ENCODE peak calls at places on chromosomes 5 and 9, in six cellular contexts. One of them, this sample, is unnamed.

GRCh38 chr9:110202232-110202631 is 5.7 kb downstream of the C9orf152 start:
- DNase-seq in sigmoid colon: no peak
- DNase-seq in ovary: no peak
- DNase-seq in stomach: no peak
- DNase-seq in GM12878: no peak
- DNase-seq in tibial nerve: no peak
- DNase-seq in this sample: no peak

GRCh38 chr9:136835932-136836901 is 6.1 kb upstream of the AJM1 start:
- DNase-seq in tibial nerve: no peak
- DNase-seq in ovary: no peak
- DNase-seq in stomach: no peak
- DNase-seq in sigmoid colon: no peak
- DNase-seq in GM12878: no peak
- DNase-seq in this sample: no peak

GRCh38 chr9:117551171-117551570 is 136.3 kb upstream of the ASTN2 start:
- DNase-seq in sigmoid colon: no peak
- DNase-seq in tibial nerve: no peak
- DNase-seq in stomach: no peak
- DNase-seq in GM12878: no peak
- DNase-seq in ovary: no peak
- DNase-seq in this sample: no peak

GRCh38 chr5:98698359-98698758 is 75.1 kb upstream of the RGMB start:
- DNase-seq in tibial nerve: no peak
- DNase-seq in stomach: no peak
- DNase-seq in GM12878: no peak
- DNase-seq in ovary: no peak
- DNase-seq in sigmoid colon: no peak
- DNase-seq in this sample: no peak

GRCh38 chr9:85158512-85158911 is 489.0 kb downstream of the NTRK2 start:
- DNase-seq in tibial nerve: no peak
- DNase-seq in ovary: no peak
- DNase-seq in sigmoid colon: no peak
- DNase-seq in GM12878: no peak
- DNase-seq in stomach: peak; percentile 35
- DNase-seq in this sample: no peak

GRCh38 chr5:134114886-134115805 is 665 bp downstream of the TCF7 start:
- DNase-seq in stomach: peak; percentile 35
- DNase-seq in sigmoid colon: no peak
- DNase-seq in tibial nerve: no peak
- DNase-seq in GM12878: no peak
- DNase-seq in ovary: no peak
- DNase-seq in this sample: peak; percentile 40

GRCh38 chr5:39024884-39025283 is 49.3 kb downstream of the RICTOR start:
- DNase-seq in GM12878: no peak
- DNase-seq in stomach: no peak
- DNase-seq in tibial nerve: no peak
- DNase-seq in sigmoid colon: no peak
- DNase-seq in ovary: no peak
- DNase-seq in this sample: no peak

GRCh38 chr5:150389759-150390256 is 22.9 kb downstream of the CD74 start:
- DNase-seq in GM12878: no peak
- DNase-seq in tibial nerve: no peak
- DNase-seq in stomach: no peak
- DNase-seq in sigmoid colon: no peak
- DNase-seq in ovary: no peak
- DNase-seq in this sample: no peak

GRCh38 chr5:79236970-79237734 is 1.2 kb downstream of the JMY start:
- DNase-seq in GM12878: no peak
- DNase-seq in tibial nerve: no peak
- DNase-seq in sigmoid colon: peak; percentile 72
- DNase-seq in ovary: peak; percentile 64
- DNase-seq in stomach: peak; percentile 53
- DNase-seq in this sample: peak; percentile 44

GRCh38 chr5:179288101-179288808 is 57.0 kb downstream of the ADAMTS2 start:
- DNase-seq in tibial nerve: no peak
- DNase-seq in sigmoid colon: peak; percentile 56
- DNase-seq in stomach: no peak
- DNase-seq in GM12878: no peak
- DNase-seq in ovary: peak; percentile 13
- DNase-seq in this sample: no peak

GRCh38 chr9:4796988-4797956 is 4.5 kb downstream of the RCL1 start:
- DNase-seq in tibial nerve: no peak
- DNase-seq in ovary: no peak
- DNase-seq in GM12878: no peak
- DNase-seq in sigmoid colon: no peak
- DNase-seq in stomach: no peak
- DNase-seq in this sample: no peak

GRCh38 chr5:98069876-98070512 is 703.5 kb upstream of the RGMB start:
- DNase-seq in tibial nerve: no peak
- DNase-seq in GM12878: no peak
- DNase-seq in sigmoid colon: no peak
- DNase-seq in stomach: no peak
- DNase-seq in ovary: no peak
- DNase-seq in this sample: no peak

DNA sequence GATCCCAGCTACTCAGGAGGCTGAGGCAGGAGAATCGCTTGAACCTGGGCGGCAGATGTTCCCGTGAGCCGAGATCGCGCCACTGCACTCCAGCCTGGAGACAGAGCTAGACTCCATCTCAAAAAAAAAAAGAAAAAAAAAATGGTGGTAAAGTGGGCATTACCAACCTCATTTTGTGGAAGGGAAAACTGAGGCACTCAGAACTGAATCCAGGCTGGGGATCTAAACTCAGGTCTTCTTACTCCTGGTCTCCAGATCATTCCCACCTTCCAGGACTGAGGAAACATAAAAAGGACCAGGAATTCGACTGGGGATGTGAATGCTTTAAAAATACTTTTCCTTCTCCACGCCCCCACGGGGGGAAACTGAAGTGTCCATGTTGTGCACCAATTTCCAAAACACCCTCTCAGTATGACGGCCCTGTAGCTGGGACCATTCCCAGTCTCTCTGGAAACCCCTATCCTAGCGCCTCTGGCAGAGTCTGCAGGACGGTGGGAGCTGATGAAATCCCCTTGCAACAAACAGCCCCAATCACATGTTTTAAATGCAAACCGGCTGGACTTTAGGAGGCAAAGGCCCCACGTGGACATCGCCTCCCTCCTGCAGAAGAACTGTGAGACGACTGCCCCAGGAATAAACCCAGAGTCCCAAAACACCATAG is 8.9 kb upstream of the AKNA start:
- DNase-seq in GM12878: no peak
- DNase-seq in sigmoid colon: peak; percentile 87
- DNase-seq in ovary: peak; percentile 78
- DNase-seq in stomach: no peak
- DNase-seq in tibial nerve: no peak
- DNase-seq in this sample: no peak
- TF ChIP-seq EP300 in GM12878: no peak
- TF ChIP-seq EP300 in sigmoid colon: no peak
- TF ChIP-seq EP300 in ovary: no peak
- TF ChIP-seq EP300 in stomach: no peak
- TF ChIP-seq EP300 in tibial nerve: peak; percentile 5
- TF ChIP-seq EP300 in this sample: no peak

GRCh38 chr5:55343609-55344008 is 35.8 kb downstream of the MTREX start:
- DNase-seq in ovary: no peak
- DNase-seq in sigmoid colon: no peak
- DNase-seq in stomach: no peak
- DNase-seq in GM12878: no peak
- DNase-seq in tibial nerve: no peak
- DNase-seq in this sample: no peak

GRCh38 chr5:55343107-55343506 is 35.3 kb downstream of the MTREX start:
- DNase-seq in stomach: no peak
- DNase-seq in sigmoid colon: no peak
- DNase-seq in ovary: no peak
- DNase-seq in GM12878: no peak
- DNase-seq in tibial nerve: no peak
- DNase-seq in this sample: no peak

GRCh38 chr5:55350754-55351153 is 43.0 kb downstream of the MTREX start:
- DNase-seq in tibial nerve: no peak
- DNase-seq in ovary: no peak
- DNase-seq in stomach: no peak
- DNase-seq in sigmoid colon: no peak
- DNase-seq in GM12878: no peak
- DNase-seq in this sample: no peak

GRCh38 chr5:55344392-55344992 is 36.7 kb downstream of the MTREX start:
- DNase-seq in stomach: peak; percentile 66
- DNase-seq in sigmoid colon: peak; percentile 69
- DNase-seq in tibial nerve: peak; percentile 74
- DNase-seq in GM12878: no peak
- DNase-seq in ovary: peak; percentile 52
- DNase-seq in this sample: peak; percentile 66

GRCh38 chr5:55345327-55345726 is 37.5 kb downstream of the MTREX start:
- DNase-seq in sigmoid colon: no peak
- DNase-seq in tibial nerve: no peak
- DNase-seq in stomach: no peak
- DNase-seq in GM12878: no peak
- DNase-seq in ovary: no peak
- DNase-seq in this sample: no peak
- H3K36me3 ChIP-seq in sigmoid colon: peaks cover 16% of the 10 kb centered on the region
- H3K36me3 ChIP-seq in tibial nerve: peaks cover 3% of the 10 kb centered on the region
- H3K36me3 ChIP-seq in stomach: peaks cover 27% of the 10 kb centered on the region
- H3K36me3 ChIP-seq in GM12878: peaks cover 7% of the 10 kb centered on the region
- H3K36me3 ChIP-seq in ovary: no peaks in the 10 kb centered on the region
- H3K36me3 ChIP-seq in this sample: peaks cover 47% of the 10 kb centered on the region

GRCh38 chr5:173697931-173698579 is 81.6 kb upstream of the BOD1 start:
- DNase-seq in stomach: peak; percentile 27
- DNase-seq in tibial nerve: no peak
- DNase-seq in GM12878: no peak
- DNase-seq in sigmoid colon: no peak
- DNase-seq in ovary: no peak
- DNase-seq in this sample: peak; percentile 29

GRCh38 chr5:173704615-173705511 is 88.4 kb upstream of the BOD1 start:
- DNase-seq in GM12878: no peak
- DNase-seq in sigmoid colon: no peak
- DNase-seq in tibial nerve: no peak
- DNase-seq in stomach: no peak
- DNase-seq in ovary: no peak
- DNase-seq in this sample: no peak

GRCh38 chr5:173703466-173703865 is 87.0 kb upstream of the BOD1 start:
- DNase-seq in tibial nerve: no peak
- DNase-seq in GM12878: no peak
- DNase-seq in ovary: no peak
- DNase-seq in sigmoid colon: no peak
- DNase-seq in stomach: no peak
- DNase-seq in this sample: no peak

GRCh38 chr5:173696216-173696615 is 79.8 kb upstream of the BOD1 start:
- DNase-seq in tibial nerve: no peak
- DNase-seq in sigmoid colon: no peak
- DNase-seq in ovary: no peak
- DNase-seq in GM12878: no peak
- DNase-seq in stomach: no peak
- DNase-seq in this sample: no peak

DNA sequence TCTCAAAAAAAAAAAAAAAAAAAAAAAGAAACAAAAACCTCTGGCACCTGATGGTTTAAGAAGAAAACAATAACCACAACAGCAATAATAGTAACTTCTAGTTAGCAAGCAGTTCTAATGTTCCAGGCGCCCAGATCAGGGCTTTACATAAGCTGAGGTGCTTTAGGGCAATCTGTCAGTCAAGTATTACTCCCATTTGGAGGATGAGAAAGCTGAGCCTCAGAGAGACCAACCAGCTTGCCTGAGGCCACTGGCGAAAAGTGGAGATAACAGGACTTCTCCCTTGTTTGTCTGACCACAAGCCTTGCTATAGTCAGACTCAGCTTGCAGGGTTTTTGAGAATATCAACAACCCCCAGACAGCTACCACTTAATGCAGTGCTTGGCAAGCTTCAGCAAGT is 83.5 kb upstream of the BOD1 start:
- DNase-seq in sigmoid colon: no peak
- DNase-seq in GM12878: no peak
- DNase-seq in ovary: no peak
- DNase-seq in tibial nerve: no peak
- DNase-seq in stomach: no peak
- DNase-seq in this sample: no peak
- TF ChIP-seq EP300 in sigmoid colon: no peak
- TF ChIP-seq EP300 in GM12878: no peak
- TF ChIP-seq EP300 in ovary: no peak
- TF ChIP-seq EP300 in tibial nerve: no peak
- TF ChIP-seq EP300 in stomach: no peak
- TF ChIP-seq EP300 in this sample: no peak

GRCh38 chr5:112784726-112785125 is 47.0 kb downstream of the APC start:
- DNase-seq in GM12878: no peak
- DNase-seq in ovary: no peak
- DNase-seq in tibial nerve: no peak
- DNase-seq in sigmoid colon: no peak
- DNase-seq in stomach: no peak
- DNase-seq in this sample: no peak
- H3K36me3 ChIP-seq in GM12878: no peaks in the 10 kb centered on the region
- H3K36me3 ChIP-seq in ovary: no peaks in the 10 kb centered on the region
- H3K36me3 ChIP-seq in tibial nerve: no peaks in the 10 kb centered on the region
- H3K36me3 ChIP-seq in sigmoid colon: peaks cover 12% of the 10 kb centered on the region
- H3K36me3 ChIP-seq in stomach: no peaks in the 10 kb centered on the region
- H3K36me3 ChIP-seq in this sample: peaks cover 26% of the 10 kb centered on the region

This sample was measured in transverse colon.